ENCODE peak calls at places on chromosomes 1 and 21, in nine cellular contexts. C is upper lobe of left lung; R is left ventricle myocardium inferior; S is tibial nerve; H is small intestine; P is GM23338; K is right atrium auricular region; Z is CD4-positive, alpha-beta T cell; O is right lobe of liver. U is an unnamed sample.

GRCh38 chr1:1778827-1779675 is 781 bp upstream of the NADK start:
- DNase-seq in S (peak), P (peak), O (peak), K (peak), Z (peak), R (peak), C (peak), H (peak), U (peak)

GRCh38 chr1:36094621-36095061 is 5.9 kb downstream of the ADPRS start:
- DNase-seq in C (no peak), Z (no peak), S (no peak), H (no peak), K (no peak), P (no peak), R (no peak), O (no peak), U (no peak)

GRCh38 chr1:203828002-203828401 is 32.6 kb downstream of the ZBED6 start:
- DNase-seq in R (no peak), H (no peak), Z (no peak), K (no peak), O (no peak), S (no peak), P (no peak), C (no peak), U (no peak)

GRCh38 chr21:31293986-31294385 is 50.1 kb downstream of the TIAM1 start:
- DNase-seq in P (no peak), C (no peak), H (no peak), K (no peak), R (no peak), S (no peak), O (no peak), Z (no peak), U (no peak)

GRCh38 chr1:15522551-15522950 is 1.5 kb downstream of the CASP9 start:
- DNase-seq in P (no peak), Z (no peak), C (no peak), K (peak), R (no peak), H (no peak), S (no peak), O (no peak), U (peak)

GRCh38 chr1:207321790-207322530 is 482 bp downstream of the CD55 start:
- DNase-seq in R (no peak), Z (no peak), K (no peak), C (no peak), S (no peak), P (peak), O (no peak), H (peak), U (no peak)

GRCh38 chr1:101198842-101199636 is 37.8 kb upstream of the S1PR1 start:
- DNase-seq in O (no peak), S (no peak), R (no peak), P (no peak), K (no peak), Z (no peak), C (no peak), H (no peak), U (no peak)

GRCh38 chr1:7513081-7513480 is 258.0 kb upstream of the VAMP3 start:
- DNase-seq in Z (no peak), K (no peak), P (no peak), R (no peak), C (no peak), O (no peak), H (no peak), S (no peak), U (no peak)

GRCh38 chr1:245232936-245233335 is 78.2 kb downstream of the KIF26B start:
- DNase-seq in C (no peak), Z (no peak), S (no peak), P (no peak), K (no peak), R (no peak), H (no peak), O (no peak), U (no peak)

GRCh38 chr1:74584185-74584584 is 71.8 kb upstream of the LRRC53 start:
- DNase-seq in S (no peak), P (no peak), C (no peak), Z (no peak), K (no peak), H (no peak), R (no peak), O (no peak), U (no peak)

GRCh38 chr1:17184822-17185484 is 20.0 kb upstream of the PADI1 start:
- DNase-seq in R (no peak), H (no peak), O (no peak), S (no peak), C (no peak), P (no peak), K (no peak), Z (no peak), U (no peak)

GRCh38 chr1:179872558-179872957 is 5.0 kb downstream of the TOR1AIP2 start:
- DNase-seq in P (no peak), C (no peak), O (no peak), S (no peak), Z (no peak), K (no peak), H (no peak), R (no peak), U (no peak)

DNA sequence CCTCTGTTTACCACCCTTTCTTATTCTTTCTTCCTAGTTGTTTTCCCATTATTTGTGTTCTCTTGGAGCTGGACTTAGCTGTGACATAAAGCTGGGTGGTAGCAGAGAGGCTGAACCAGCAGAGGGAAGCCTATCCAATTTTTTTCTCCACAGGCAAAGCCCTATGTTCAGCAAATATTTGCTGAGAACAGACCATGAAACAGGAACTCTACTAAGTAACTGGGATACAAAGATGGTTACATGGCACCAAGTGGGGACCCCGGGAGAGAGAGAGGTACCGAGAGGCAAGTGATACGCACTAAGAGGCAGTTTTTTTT is 6.6 kb downstream of the CFAP141 start:
- DNase-seq in O (no peak), R (no peak), P (no peak), H (no peak), C (no peak), K (no peak), S (no peak), Z (no peak), U (no peak)
- H3K27ac ChIP-seq in O (peak), R (no peak), P (no peak), H (no peak), C (peak), K (peak), S (no peak), Z (no peak), U (peak)

DNA sequence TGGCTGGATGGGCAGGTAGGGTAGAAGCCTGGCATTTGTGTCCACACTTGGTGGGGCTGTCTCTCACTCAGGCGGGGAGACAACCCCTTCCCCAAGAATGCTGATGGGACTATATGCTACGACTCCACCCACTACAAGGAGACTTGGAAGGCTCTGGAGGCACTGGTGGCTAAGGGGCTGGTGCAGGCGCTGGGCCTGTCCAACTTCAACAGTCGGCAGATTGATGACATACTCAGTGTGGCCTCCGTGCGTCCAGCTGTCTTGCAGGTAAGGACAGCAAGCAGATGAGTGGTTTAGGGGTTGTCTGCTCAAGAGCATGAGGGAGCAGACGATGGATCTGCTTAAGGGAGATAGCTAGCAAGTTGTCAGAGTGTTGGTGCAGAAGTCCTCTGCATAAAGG is 15.9 kb upstream of the NASP start:
- DNase-seq in P (no peak), O (no peak), C (no peak), H (no peak), K (no peak), S (no peak), R (no peak), Z (no peak), U (no peak)
- H3K27ac ChIP-seq in P (no peak), O (no peak), C (no peak), H (no peak), K (no peak), S (no peak), R (no peak), Z (no peak), U (no peak)

DNA sequence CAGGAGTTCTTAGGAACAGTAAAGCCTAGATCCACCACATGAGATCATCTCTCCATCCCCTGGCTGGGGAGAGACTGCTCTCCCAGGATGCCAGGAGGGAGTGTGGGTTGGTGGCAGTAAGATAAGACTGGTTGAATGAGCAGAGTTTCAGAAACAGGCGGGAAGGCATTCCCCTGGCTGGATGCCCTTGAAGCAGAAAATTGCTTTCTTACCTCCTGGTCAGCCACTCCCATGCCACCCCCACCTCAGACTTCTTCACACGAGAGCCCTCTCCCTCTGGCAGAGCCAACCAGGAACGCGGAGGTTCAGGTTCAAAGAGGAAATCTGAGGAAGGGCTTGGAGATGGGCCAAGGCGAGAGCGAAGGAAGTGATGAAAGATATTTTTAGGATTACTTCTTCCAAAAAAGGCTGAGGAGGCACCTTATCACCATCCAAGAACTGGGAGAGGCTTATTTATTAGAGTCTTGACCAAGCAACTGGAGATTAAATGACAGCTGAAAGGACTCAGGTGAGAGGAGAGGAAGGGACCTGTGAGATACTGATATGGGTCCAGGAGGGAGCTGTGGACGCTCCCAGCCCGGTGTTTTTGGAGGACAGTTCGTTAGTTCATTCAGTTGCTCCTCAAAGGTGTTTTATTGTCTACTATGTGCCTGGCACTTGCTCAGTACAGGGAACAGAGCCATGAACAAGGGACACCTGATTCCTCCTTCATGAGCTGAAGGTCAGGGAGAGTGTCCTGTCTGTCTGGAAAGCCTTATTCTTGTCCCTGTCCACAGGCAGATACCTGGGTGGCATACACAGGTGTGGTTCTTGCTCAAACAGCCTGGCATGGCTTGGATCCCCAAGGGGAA is 18.9 kb upstream of the SLC26A9 start:
- DNase-seq in O (no peak), K (no peak), R (no peak), H (no peak), P (no peak), C (no peak), Z (no peak), S (no peak), U (no peak)
- H3K27ac ChIP-seq in O (no peak), K (no peak), R (no peak), H (no peak), P (no peak), C (peak), Z (no peak), S (no peak), U (no peak)

DNA sequence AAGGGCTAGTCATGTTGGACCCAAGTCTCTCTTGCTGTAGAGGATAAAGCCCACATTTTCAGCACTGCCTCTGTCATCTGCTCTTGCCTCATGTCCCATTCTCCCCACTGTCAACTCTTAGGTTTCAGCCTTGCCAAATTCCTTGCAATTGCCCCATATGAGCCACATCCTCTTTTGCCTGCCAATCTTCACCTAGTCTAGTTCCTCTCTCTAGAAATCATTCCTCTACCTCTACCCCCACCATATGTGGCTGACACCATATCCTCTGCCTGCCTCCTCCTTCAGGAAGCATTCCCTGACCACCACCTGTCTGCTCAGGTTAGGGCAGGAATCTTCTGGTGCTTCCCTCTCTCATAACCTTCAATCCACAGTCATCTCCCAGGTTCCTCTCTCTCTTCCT is 38.2 kb downstream of the SLC9A1 start:
- DNase-seq in P (no peak), K (peak), C (no peak), Z (no peak), O (no peak), H (no peak), S (no peak), R (no peak), U (no peak)
- H3K27ac ChIP-seq in P (no peak), K (peak), C (peak), Z (no peak), O (no peak), H (peak), S (no peak), R (peak), U (peak)

GRCh38 chr1:47697616-47698335 is 259.9 kb downstream of the FOXD2 start:
- DNase-seq in H (peak), R (no peak), C (no peak), P (no peak), S (no peak), K (no peak), O (no peak), Z (no peak), U (no peak)
- H3K27ac ChIP-seq in H (no peak), R (no peak), C (no peak), P (no peak), S (no peak), K (no peak), O (peak), Z (no peak), U (no peak)

GRCh38 chr1:231679109-231679508 is 52.5 kb downstream of the DISC1 start:
- DNase-seq in O (no peak), S (no peak), P (peak), K (no peak), H (no peak), C (no peak), R (no peak), Z (no peak), U (no peak)

GRCh38 chr1:231686384-231686783 is 59.8 kb downstream of the DISC1 start:
- DNase-seq in Z (no peak), K (no peak), S (no peak), H (no peak), O (no peak), C (no peak), R (no peak), P (no peak), U (no peak)

GRCh38 chr1:231682761-231683160 is 56.2 kb downstream of the DISC1 start:
- DNase-seq in R (no peak), Z (no peak), S (no peak), O (no peak), H (no peak), P (no peak), K (no peak), C (no peak), U (no peak)

GRCh38 chr1:231684333-231685244 is 58.0 kb downstream of the DISC1 start:
- DNase-seq in C (no peak), Z (no peak), P (no peak), S (no peak), K (no peak), R (no peak), O (no peak), H (no peak), U (no peak)

DNA sequence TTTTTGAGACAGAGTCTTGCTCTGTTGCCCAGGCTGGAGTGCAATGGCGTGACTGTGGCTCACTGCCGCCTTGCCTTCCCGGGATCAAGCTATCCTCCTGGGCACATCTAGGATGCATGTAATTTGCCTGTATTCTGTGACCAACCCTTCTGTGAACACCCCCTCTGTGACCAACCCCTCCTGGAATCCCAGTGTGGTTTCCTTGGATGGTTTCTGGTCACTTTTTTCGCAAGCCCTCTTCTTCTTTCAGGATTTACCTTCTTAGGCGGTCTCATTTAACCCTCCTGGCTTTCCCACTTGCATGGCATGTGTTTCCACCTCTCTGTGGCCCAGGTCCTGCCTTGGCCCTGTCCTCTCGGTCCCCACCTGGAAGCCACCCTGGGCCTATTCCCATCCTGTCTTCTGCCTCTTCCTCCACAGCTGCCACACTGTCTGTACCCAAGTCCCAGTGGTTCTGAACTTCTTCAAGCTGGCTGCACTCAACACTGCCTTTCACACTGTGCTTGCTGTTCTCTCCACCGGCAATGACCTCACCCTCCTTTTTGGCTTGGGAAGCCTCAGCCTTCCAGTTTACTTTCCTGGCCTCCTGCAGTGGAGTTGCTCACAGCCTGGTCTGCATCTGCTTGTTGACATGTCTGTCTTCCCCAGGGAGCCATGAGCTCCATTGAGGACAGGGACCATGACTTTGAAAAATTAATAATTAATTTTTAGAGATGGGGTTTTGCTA is 57.0 kb downstream of the DISC1 start:
- DNase-seq in R (peak), K (no peak), S (peak), P (no peak), C (no peak), Z (no peak), O (no peak), H (no peak), U (no peak)
- H3K27ac ChIP-seq in R (no peak), K (no peak), S (no peak), P (no peak), C (no peak), Z (no peak), O (no peak), H (no peak), U (no peak)

GRCh38 chr1:178094752-178095645 is 1.1 kb downstream of the RASAL2 start:
- DNase-seq in R (no peak), P (no peak), Z (no peak), H (peak), S (no peak), O (no peak), C (no peak), K (no peak), U (no peak)
- H3K27ac ChIP-seq in R (peak), P (peak), Z (no peak), H (peak), S (peak), O (peak), C (peak), K (peak), U (peak)

U was measured in ascending aorta.